ENCODE peak calls at places on chromosomes 2 and 18, in nine cellular contexts. B is AG09309; O is activated CD8-positive, alpha-beta T cell treated with anti-CD3 and anti-CD28 coated beads for 36 hours; R is CD14-positive monocyte; K is HFF-Myc; N is HL-60; Z is CD4-positive, alpha-beta T cell; H is cardiac fibroblast; M is prostate gland. X is an unnamed sample.

GRCh38 chr2:10905006-10905871 is 6.5 kb upstream of the KCNF1 start:
- DNase-seq in B (no peak), K (no peak), R (no peak), O (no peak), H (no peak), Z (no peak), N (no peak), M (no peak), X (no peak)

GRCh38 chr18:70578480-70578879 is 289.6 kb downstream of the SOCS6 start:
- DNase-seq in Z (no peak), H (no peak), R (no peak), N (no peak), K (no peak), M (no peak), O (peak; percentile 14), B (no peak), X (no peak)

GRCh38 chr2:229071292-229071976 is 199.7 kb downstream of the PID1 start:
- DNase-seq in R (no peak), O (no peak), N (no peak), B (no peak), Z (no peak), K (peak; percentile 82), H (peak; percentile 89), M (no peak), X (no peak)

GRCh38 chr2:147646999-147647588 is 197.7 kb upstream of the ACVR2A start:
- DNase-seq in B (no peak), R (no peak), O (no peak), M (no peak), K (no peak), H (no peak), N (no peak), Z (no peak), X (no peak)

GRCh38 chr2:222797308-222797707 is 63.5 kb upstream of the ACSL3 start:
- DNase-seq in B (peak; percentile 23), M (no peak), R (no peak), N (no peak), O (no peak), K (no peak), Z (no peak), H (peak; percentile 66), X (no peak)

GRCh38 chr2:211835695-211836094 is 702.9 kb downstream of the ERBB4 start:
- DNase-seq in R (no peak), H (no peak), M (no peak), B (no peak), O (no peak), N (no peak), Z (no peak), K (no peak), X (no peak)

GRCh38 chr18:74425876-74426275 is 31.2 kb downstream of the DIPK1C start:
- DNase-seq in B (no peak), N (no peak), R (no peak), M (no peak), K (no peak), Z (no peak), O (no peak), H (no peak), X (no peak)

GRCh38 chr2:56729212-56729611 is 545.4 kb downstream of the CCDC85A start:
- DNase-seq in O (no peak), M (no peak), H (peak; percentile 39), B (peak; percentile 27), N (no peak), Z (no peak), K (no peak), R (no peak), X (no peak)

GRCh38 chr2:24909555-24910177 is 10.4 kb downstream of the ADCY3 start:
- DNase-seq in K (peak; percentile 85), M (no peak), Z (no peak), R (no peak), O (no peak), B (peak; percentile 41), H (no peak), N (no peak), X (no peak)

GRCh38 chr2:2826621-2827020 is 495.5 kb upstream of the MYT1L start:
- DNase-seq in N (no peak), H (no peak), O (no peak), K (no peak), M (no peak), B (no peak), Z (no peak), R (no peak), X (no peak)

GRCh38 chr2:128425216-128425615 is 106.5 kb upstream of the HS6ST1 start:
- DNase-seq in O (no peak), K (no peak), R (peak; percentile 3), B (no peak), M (no peak), N (no peak), Z (no peak), H (no peak), X (no peak)

GRCh38 chr2:3214065-3214464 is 163.6 kb downstream of the EIPR1 start:
- DNase-seq in O (no peak), K (no peak), M (no peak), R (no peak), H (no peak), B (no peak), N (no peak), Z (no peak), X (no peak)

GRCh38 chr2:177573120-177573519 is 180.5 kb downstream of the AGPS start:
- DNase-seq in Z (no peak), B (no peak), M (no peak), O (no peak), H (peak; percentile 23), R (no peak), N (no peak), K (no peak), X (no peak)

GRCh38 chr2:192741889-192742288 is 547.2 kb upstream of the TMEFF2 start:
- DNase-seq in B (no peak), M (no peak), N (no peak), R (no peak), K (no peak), O (no peak), Z (no peak), H (no peak), X (no peak)

GRCh38 chr2:178279142-178279541 is 84.8 kb downstream of the OSBPL6 start:
- DNase-seq in Z (no peak), M (no peak), B (peak; percentile 80), O (no peak), H (peak; percentile 93), N (no peak), R (no peak), K (peak; percentile 83), X (no peak)

GRCh38 chr2:53559302-53559967 is 208.2 kb upstream of the CHAC2 start:
- DNase-seq in K (no peak), R (no peak), H (peak; percentile 5), B (no peak), O (peak; percentile 4), N (no peak), Z (no peak), M (no peak), X (no peak)

GRCh38 chr2:197171582-197171981 is 139.0 kb downstream of the ANKRD44 start:
- DNase-seq in Z (no peak), R (no peak), N (no peak), H (no peak), K (no peak), B (no peak), O (no peak), M (no peak), X (no peak)

GRCh38 chr18:47184419-47185050 is 8.4 kb upstream of the IER3IP1 start:
- DNase-seq in O (peak; percentile 42), B (peak; percentile 41), M (no peak), H (peak; percentile 68), R (no peak), K (peak; percentile 19), N (peak; percentile 74), Z (no peak), X (no peak)

GRCh38 chr2:119255760-119256573 is 32.3 kb downstream of the STEAP3 start:
- DNase-seq in K (peak; percentile 85), Z (no peak), R (no peak), N (no peak), M (no peak), B (peak; percentile 91), H (peak; percentile 93), O (no peak), X (no peak)

GRCh38 chr2:162073776-162074578 is at the start of gene DPP4:
- DNase-seq in Z (peak; percentile 21), O (peak; percentile 64), N (peak; percentile 6), K (no peak), M (peak; percentile 7), B (no peak), H (peak; percentile 36), R (no peak), X (peak; percentile 84)

GRCh38 chr2:233320470-233320869 is 12.9 kb downstream of the SAG start:
- DNase-seq in N (no peak), B (no peak), H (no peak), M (no peak), O (no peak), K (no peak), R (no peak), Z (no peak), X (no peak)

GRCh38 chr2:180376076-180376475 is 369.0 kb upstream of the CWC22 start:
- DNase-seq in K (no peak), M (no peak), Z (no peak), N (no peak), B (no peak), R (no peak), O (no peak), H (peak; percentile 28), X (no peak)

GRCh38 chr2:179340678-179341077 is 76.0 kb upstream of the SESTD1 start:
- DNase-seq in O (peak; percentile 8), R (no peak), M (no peak), K (peak; percentile 4), H (peak; percentile 77), B (peak; percentile 48), Z (no peak), N (peak; percentile 18), X (no peak)
- TF ChIP-seq CTCF in O (no peak), R (peak; percentile 52), M (no peak), K (no peak), H (peak; percentile 46), B (no peak), Z (peak; percentile 24), N (peak; percentile 14), X (peak; percentile 21)

DNA sequence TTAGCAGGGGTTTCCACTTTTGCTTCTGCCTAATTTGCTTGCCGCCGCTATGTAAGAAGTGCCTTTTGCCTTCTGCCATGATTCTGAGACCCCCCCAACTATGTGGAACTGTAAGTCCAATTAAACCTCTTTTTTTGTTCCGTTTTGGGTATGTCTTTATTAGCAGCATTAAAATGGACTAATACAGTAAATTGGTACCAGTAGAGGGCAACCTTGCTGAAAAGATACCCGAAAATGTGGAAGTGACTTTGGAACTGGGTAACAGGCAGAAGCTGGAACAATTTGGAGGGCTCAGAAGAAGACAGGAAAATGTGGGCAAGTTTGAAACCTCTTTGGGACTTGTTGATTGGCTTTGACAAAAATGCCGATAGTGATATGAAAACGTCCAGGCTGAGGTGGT is 216.1 kb upstream of the FSIP2 start:
- DNase-seq in R (no peak), N (no peak), K (no peak), B (no peak), Z (no peak), O (no peak), H (no peak), M (no peak), X (no peak)
- TF ChIP-seq CTCF in R (no peak), N (no peak), K (no peak), B (no peak), Z (no peak), O (no peak), H (no peak), M (no peak), X (peak; percentile 32)

GRCh38 chr2:105125428-105125827 is 87.6 kb downstream of the MRPS9 start:
- DNase-seq in K (no peak), M (no peak), B (no peak), R (no peak), H (no peak), Z (no peak), N (no peak), O (no peak), X (no peak)
- TF ChIP-seq CTCF in K (peak; percentile 21), M (no peak), B (peak; percentile 11), R (no peak), H (peak; percentile 12), Z (no peak), N (no peak), O (no peak), X (no peak)

GRCh38 chr18:73023975-73024374 is 156.2 kb upstream of the NETO1 start:
- DNase-seq in B (no peak), N (no peak), K (no peak), H (no peak), M (peak; percentile 10), Z (no peak), O (no peak), R (no peak), X (no peak)
- TF ChIP-seq CTCF in B (no peak), N (no peak), K (no peak), H (no peak), M (no peak), Z (no peak), O (no peak), R (no peak), X (no peak)

X was measured in GM13977.